ENCODE peak calls at places on chromosomes 13 and 19, in ten cellular contexts. G is skeletal muscle cell; F is brain microvascular endothelial cell; W is suprapubic skin; P is left ventricle myocardium superior; I is CD4-positive, alpha-beta memory T cell; N is nucleus accumbens; O is activated CD8-positive, alpha-beta T cell treated with anti-CD3 and anti-CD28 coated beads for 36 hours; A is stimulated activated CD4-positive, alpha-beta T cell treated with anti-CD3 and anti-CD28 coated beads, Interleukin-1b, Interleukin-23, amount 100 ng/mL, for 24 hours; E is fibroblast of mammary gland. R is an unnamed sample.

GRCh38 chr13:48398450-48399095 is 14.3 kb downstream of the LPAR6 start:
- DNase-seq in O (no peak), P (no peak), E (peak; percentile 46), G (no peak), F (peak; percentile 7), N (no peak), I (no peak), A (no peak), W (no peak), R (no peak)

GRCh38 chr19:49256691-49257090 is 68.3 kb downstream of the SLC6A16 start:
- DNase-seq in N (no peak), I (no peak), A (no peak), E (no peak), F (no peak), G (no peak), W (no peak), P (no peak), O (no peak), R (no peak)

GRCh38 chr19:3656073-3656746 is 29.6 kb upstream of the CACTIN start:
- DNase-seq in W (no peak), A (no peak), F (no peak), I (no peak), P (no peak), G (peak; percentile 19), N (no peak), O (no peak), E (peak; percentile 27), R (no peak)

GRCh38 chr13:110448230-110448629 is 113.3 kb downstream of the RAB20 start:
- DNase-seq in W (no peak), O (no peak), F (peak; percentile 72), P (no peak), A (no peak), N (no peak), E (peak; percentile 84), G (peak; percentile 59), I (no peak), R (no peak)

GRCh38 chr19:34507414-34508067 is 26.0 kb downstream of the WTIP start:
- DNase-seq in N (no peak), O (no peak), P (no peak), A (no peak), I (no peak), E (no peak), F (no peak), W (peak; percentile 58), G (no peak), R (no peak)

GRCh38 chr19:34962945-34963530 is 991 bp downstream of the ZNF792 start:
- DNase-seq in F (no peak), P (no peak), N (no peak), A (no peak), G (no peak), W (no peak), E (no peak), I (no peak), O (peak; percentile 16), R (no peak)

GRCh38 chr13:35702316-35702715 is 225.8 kb upstream of the MAB21L1 start:
- DNase-seq in F (no peak), I (no peak), G (no peak), O (no peak), N (no peak), P (no peak), A (no peak), E (no peak), W (peak; percentile 11), R (no peak)

GRCh38 chr19:45817725-45818301 is 2.7 kb upstream of the RSPH6A start:
- DNase-seq in W (no peak), F (no peak), G (no peak), I (no peak), P (no peak), N (no peak), E (no peak), O (no peak), A (no peak), R (no peak)

GRCh38 chr13:35292329-35292728 is 184.2 kb downstream of the MAB21L1 start:
- DNase-seq in E (no peak), W (no peak), P (no peak), N (no peak), A (no peak), G (no peak), F (no peak), I (no peak), O (no peak), R (no peak)

GRCh38 chr19:918481-919156 is 1.5 kb downstream of the KISS1R start:
- DNase-seq in F (no peak), O (peak; percentile 76), N (no peak), P (no peak), A (no peak), I (no peak), E (no peak), G (no peak), W (no peak), R (no peak)

GRCh38 chr13:73107970-73108369 is 49.2 kb downstream of the KLF5 start:
- DNase-seq in W (no peak), G (no peak), P (no peak), N (no peak), A (no peak), F (no peak), E (no peak), O (no peak), I (no peak), R (no peak)

GRCh38 chr19:8096071-8096470 is 43.5 kb downstream of the CCL25 start:
- DNase-seq in A (no peak), W (no peak), I (no peak), P (no peak), N (no peak), F (no peak), G (no peak), E (no peak), O (no peak), R (no peak)

GRCh38 chr13:20990910-20991525 is 70.4 kb downstream of the LATS2 start:
- DNase-seq in P (no peak), N (no peak), I (no peak), F (no peak), O (no peak), E (no peak), W (no peak), A (no peak), G (no peak), R (no peak)

GRCh38 chr13:21043898-21044297 is 17.5 kb downstream of the LATS2 start:
- DNase-seq in N (no peak), P (no peak), F (peak; percentile 60), O (no peak), W (no peak), E (peak; percentile 91), I (no peak), G (peak; percentile 79), A (no peak), R (no peak)

GRCh38 chr19:16934489-16934888 is 45.7 kb downstream of the F2RL3 start:
- DNase-seq in F (no peak), O (no peak), N (no peak), P (no peak), G (no peak), W (no peak), A (no peak), I (no peak), E (no peak), R (no peak)

GRCh38 chr13:44224433-44225149 is 149.0 kb upstream of the SERP2 start:
- DNase-seq in I (no peak), A (no peak), P (no peak), N (no peak), F (no peak), W (no peak), G (no peak), E (no peak), O (no peak), R (no peak)

GRCh38 chr19:6498294-6499036 is 3.6 kb downstream of the TUBB4A start:
- DNase-seq in G (no peak), I (no peak), O (no peak), A (no peak), F (no peak), P (no peak), W (no peak), E (no peak), N (no peak), R (no peak)

GRCh38 chr19:33690461-33691427 is 69.0 kb downstream of the CHST8 start:
- DNase-seq in F (no peak), N (no peak), P (no peak), W (peak; percentile 62), G (no peak), E (no peak), I (no peak), A (no peak), O (peak; percentile 8), R (no peak)

GRCh38 chr13:75495938-75496337 is 14.0 kb upstream of the TBC1D4 start:
- DNase-seq in O (no peak), G (no peak), A (no peak), P (no peak), F (peak; percentile 52), W (no peak), N (no peak), E (peak; percentile 50), I (no peak), R (no peak)

GRCh38 chr13:107770541-107770940 is 444.8 kb downstream of the LIG4 start:
- DNase-seq in A (no peak), O (no peak), I (no peak), W (no peak), N (no peak), F (no peak), P (no peak), G (no peak), E (no peak), R (no peak)

GRCh38 chr19:21256722-21257121 is 72.5 kb downstream of the ZNF708 start:
- DNase-seq in E (peak; percentile 12), W (no peak), G (no peak), A (no peak), P (no peak), I (no peak), F (peak; percentile 4), N (no peak), O (no peak), R (no peak)

GRCh38 chr19:861756-862528 is 2.5 kb downstream of the CFD start:
- DNase-seq in A (peak; percentile 41), W (no peak), E (no peak), G (no peak), F (no peak), P (peak; percentile 60), I (peak; percentile 56), N (no peak), O (peak; percentile 72), R (no peak)

GRCh38 chr13:27728271-27728670 is 64.0 kb upstream of the GSX1 start:
- DNase-seq in I (no peak), N (no peak), A (no peak), W (no peak), G (no peak), F (no peak), P (no peak), E (no peak), O (no peak), R (no peak)

GRCh38 chr13:33140161-33140560 is 123.9 kb downstream of the KL start:
- DNase-seq in O (no peak), W (no peak), E (no peak), P (no peak), F (no peak), G (peak; percentile 27), I (no peak), N (no peak), A (no peak), R (no peak)

GRCh38 chr13:23618341-23618740 is 48.1 kb downstream of the TNFRSF19 start:
- DNase-seq in P (no peak), G (peak; percentile 96), A (no peak), E (peak; percentile 98), O (no peak), N (no peak), W (no peak), F (peak; percentile 99), I (no peak), R (no peak)

GRCh38 chr13:70043685-70044084 is 63.9 kb upstream of the ATXN8OS start:
- DNase-seq in N (no peak), O (no peak), I (no peak), W (no peak), A (no peak), E (no peak), P (no peak), F (no peak), G (no peak), R (no peak)

GRCh38 chr13:41216160-41216559 is 21.8 kb upstream of the KBTBD7 start:
- DNase-seq in P (no peak), I (no peak), W (no peak), F (no peak), N (no peak), G (peak; percentile 16), E (peak; percentile 27), A (no peak), O (no peak), R (no peak)

GRCh38 chr13:30714629-30715028 is 20.7 kb upstream of the ALOX5AP start:
- DNase-seq in A (no peak), P (no peak), I (no peak), W (no peak), E (no peak), O (no peak), F (no peak), N (no peak), G (no peak), R (no peak)